ENCODE peak calls at places on chromosomes 1 and 21, in eight cellular contexts. V is stimulated activated CD8-positive, alpha-beta memory T cell treated with anti-CD3 and anti-CD28 coated beads, Interleukin-7, amount 100 ng/mL, for 1 hour; N is A172; H is MCF 10A; W is left cardiac atrium; F is ACHN; B is CD4-positive, alpha-beta memory T cell; A is activated CD4-positive, alpha-beta T cell treated with anti-CD3 and anti-CD28 coated beads, Interleukin-2, amount 50 U/mL, for 1 hour. D is an unnamed sample.

GRCh38 chr1:167690053-167690452 is 31.7 kb upstream of the MPZL1 start:
- DNase-seq in H (no peak), V (no peak), A (no peak), W (no peak), B (no peak), F (no peak), N (no peak), D (no peak)

GRCh38 chr1:194292912-194293311 is 1106.5 kb upstream of the B3GALT2 start:
- DNase-seq in H (no peak), N (no peak), F (no peak), B (no peak), V (no peak), A (no peak), W (no peak), D (no peak)

GRCh38 chr1:59173721-59174120 is 123.2 kb upstream of the FGGY start:
- DNase-seq in A (no peak), F (no peak), H (peak), W (no peak), N (peak), B (no peak), V (no peak), D (no peak)

GRCh38 chr21:27513016-27513415 is 546.1 kb upstream of the ADAMTS5 start:
- DNase-seq in W (no peak), V (no peak), H (no peak), A (no peak), F (no peak), N (no peak), B (no peak), D (no peak)

GRCh38 chr1:235051521-235051920 is 77.1 kb downstream of the TOMM20 start:
- DNase-seq in W (no peak), A (no peak), H (no peak), F (no peak), V (no peak), N (no peak), B (no peak), D (no peak)

GRCh38 chr1:90474731-90475130 is 242.4 kb downstream of the BARHL2 start:
- DNase-seq in V (no peak), H (no peak), B (no peak), W (no peak), A (no peak), F (no peak), N (no peak), D (no peak)

GRCh38 chr1:2594001-2594640 is 7.5 kb downstream of the PRXL2B start:
- DNase-seq in F (no peak), B (no peak), H (peak), W (peak), V (no peak), A (no peak), N (no peak), D (no peak)

GRCh38 chr1:168506204-168506819 is 37.5 kb downstream of the XCL2 start:
- DNase-seq in N (peak), W (no peak), B (no peak), H (peak), A (no peak), F (peak), V (no peak), D (no peak)

GRCh38 chr1:151998611-151999362 is 5.1 kb upstream of the S100A10 start:
- DNase-seq in A (no peak), F (peak), W (no peak), B (no peak), V (no peak), N (peak), H (peak), D (no peak)

GRCh38 chr1:21532496-21532895 is 23.3 kb downstream of the ALPL start:
- DNase-seq in H (no peak), B (no peak), A (no peak), W (no peak), F (no peak), N (no peak), V (no peak), D (no peak)

GRCh38 chr1:240474133-240474614 is 137.8 kb downstream of the GREM2 start:
- DNase-seq in B (no peak), F (peak), H (peak), V (no peak), A (no peak), N (peak), W (no peak), D (no peak)

GRCh38 chr1:157960773-157961172 is 32.7 kb upstream of the KIRREL1 start:
- DNase-seq in V (no peak), W (no peak), B (no peak), F (no peak), N (no peak), A (no peak), H (no peak), D (no peak)

GRCh38 chr1:172717722-172718455 is 59.0 kb downstream of the FASLG start:
- DNase-seq in V (no peak), B (no peak), H (no peak), F (no peak), N (no peak), W (no peak), A (no peak), D (no peak)

GRCh38 chr1:86507935-86508582 is 38.8 kb upstream of the CLCA4 start:
- DNase-seq in B (no peak), F (peak), N (no peak), H (peak), A (no peak), W (peak), V (no peak), D (peak)

GRCh38 chr21:41964171-41964570 is 10.4 kb upstream of the C2CD2 start:
- DNase-seq in W (no peak), H (no peak), V (no peak), F (no peak), A (no peak), N (no peak), B (no peak), D (no peak)

GRCh38 chr1:156816561-156817328 is at the start of gene SH2D2A:
- DNase-seq in A (peak), N (peak), V (peak), B (peak), F (no peak), W (peak), H (peak), D (peak)

GRCh38 chr1:162147760-162148159 is 78.3 kb downstream of the NOS1AP start:
- DNase-seq in H (no peak), N (no peak), W (no peak), F (no peak), A (no peak), B (no peak), V (no peak), D (no peak)

GRCh38 chr1:35808376-35809155 is 750 bp downstream of the AGO4 start:
- DNase-seq in W (peak), B (no peak), V (no peak), N (peak), H (peak), A (peak), F (peak), D (no peak)

GRCh38 chr1:24849653-24850295 is 80.3 kb downstream of the RUNX3 start:
- DNase-seq in N (no peak), A (no peak), W (no peak), H (no peak), F (peak), B (no peak), V (no peak), D (no peak)

GRCh38 chr1:15424146-15424667 is 14.0 kb upstream of the CTRC start:
- DNase-seq in V (no peak), B (no peak), H (no peak), N (no peak), F (no peak), A (no peak), W (no peak), D (no peak)

GRCh38 chr1:10245674-10246073 is 35.3 kb downstream of the KIF1B start:
- DNase-seq in W (no peak), F (no peak), B (no peak), N (no peak), V (no peak), H (no peak), A (no peak), D (no peak)

GRCh38 chr1:225447649-225448048 is 19.8 kb upstream of the LBR start:
- DNase-seq in A (no peak), W (no peak), H (no peak), F (no peak), V (no peak), N (no peak), B (no peak), D (no peak)

GRCh38 chr1:171966426-171967220 is 125.3 kb downstream of the DNM3 start:
- DNase-seq in V (no peak), W (no peak), B (no peak), N (no peak), H (no peak), A (no peak), F (no peak), D (no peak)

GRCh38 chr1:171061425-171062143 is 29.1 kb upstream of the FMO3 start:
- DNase-seq in W (no peak), F (no peak), B (no peak), H (peak), V (no peak), N (no peak), A (no peak), D (no peak)

GRCh38 chr1:181119076-181119989 is 30.8 kb downstream of the IER5 start:
- DNase-seq in N (no peak), V (no peak), F (no peak), W (no peak), A (no peak), H (peak), B (no peak), D (no peak)

GRCh38 chr1:19257178-19257914 is 5.7 kb downstream of the MRTO4 start:
- DNase-seq in V (no peak), N (peak), H (no peak), F (no peak), B (no peak), W (no peak), A (no peak), D (no peak)